ENCODE peak calls at places on chromosomes 2 and 18, in eight cellular contexts. G is stimulated activated CD4-positive, alpha-beta T cell treated with anti-CD3 and anti-CD28 coated beads, Interleukin-4, amount 100 ng/mL, for 4 hours; S is ACHN; A is A549; Q is HCT116; H is HCEC 1CT; C is IMR-90; D is astrocyte. U is an unnamed sample.
A peak's percentile ranks its signal among the peaks of the same experiment; 100 is the strongest.

GRCh38 chr2:218856168-218856895 is 3.3 kb upstream of the WNT6 start:
- DNase-seq in G (no peak), S (no peak), A (no peak), Q (no peak), H (no peak), C (no peak), D (no peak), U (no peak)

GRCh38 chr2:3542107-3542506 is 16.0 kb downstream of the RNASEH1 start:
- DNase-seq in G (no peak), S (no peak), A (no peak), Q (no peak), H (no peak), C (no peak), D (no peak), U (no peak)

GRCh38 chr2:120348134-120349103 is 2.5 kb downstream of the INHBB start:
- DNase-seq in G (no peak), S (no peak), A (no peak), Q (no peak), H (no peak), C (peak; percentile 11), D (no peak), U (no peak)

GRCh38 chr2:98472132-98472650 is 27.5 kb downstream of the INPP4A start:
- DNase-seq in G (no peak), S (no peak), A (no peak), Q (no peak), H (no peak), C (no peak), D (no peak), U (no peak)

GRCh38 chr2:36462311-36462710 is 106.7 kb downstream of the CRIM1 start:
- DNase-seq in G (no peak), S (no peak), A (no peak), Q (no peak), H (no peak), C (no peak), D (no peak), U (no peak)

GRCh38 chr18:79487198-79488165 is 91.8 kb downstream of the NFATC1 start:
- DNase-seq in G (no peak), S (no peak), A (no peak), Q (no peak), H (no peak), C (no peak), D (no peak), U (no peak)

GRCh38 chr2:162200636-162201035 is 42.6 kb downstream of the FAP start:
- DNase-seq in G (no peak), S (no peak), A (no peak), Q (no peak), H (no peak), C (no peak), D (no peak), U (no peak)

GRCh38 chr2:43041661-43042360 is 184.6 kb downstream of the ZFP36L2 start:
- DNase-seq in G (no peak), S (peak; percentile 89), A (peak; percentile 84), Q (no peak), H (peak; percentile 88), C (peak; percentile 97), D (peak; percentile 99), U (no peak)

GRCh38 chr2:198657520-198658121 is 800.1 kb downstream of the SATB2 start:
- DNase-seq in G (no peak), S (peak; percentile 46), A (no peak), Q (peak; percentile 28), H (peak; percentile 47), C (peak; percentile 29), D (peak; percentile 30), U (no peak)

GRCh38 chr2:241148239-241148638 is 1.0 kb downstream of the PASK start:
- DNase-seq in G (no peak), S (no peak), A (no peak), Q (no peak), H (no peak), C (no peak), D (no peak), U (no peak)

GRCh38 chr18:58727776-58728500 is 56.7 kb downstream of the MALT1 start:
- DNase-seq in G (no peak), S (no peak), A (no peak), Q (no peak), H (no peak), C (peak; percentile 56), D (peak; percentile 19), U (no peak)

GRCh38 chr18:32975501-32975900 is 202.7 kb upstream of the KLHL14 start:
- DNase-seq in G (no peak), S (no peak), A (no peak), Q (no peak), H (no peak), C (no peak), D (no peak), U (no peak)

GRCh38 chr2:212843409-212844199 is 305.0 kb upstream of the ERBB4 start:
- DNase-seq in G (no peak), S (no peak), A (no peak), Q (no peak), H (peak; percentile 94), C (peak; percentile 91), D (peak; percentile 89), U (no peak)

GRCh38 chr18:9323750-9324445 is 10.7 kb upstream of the TWSG1 start:
- DNase-seq in G (no peak), S (no peak), A (no peak), Q (no peak), H (peak; percentile 53), C (peak; percentile 89), D (peak; percentile 93), U (no peak)

GRCh38 chr2:26561918-26562810 is 79.0 kb downstream of the CIB4 start:
- DNase-seq in G (peak; percentile 13), S (peak; percentile 86), A (peak; percentile 92), Q (peak; percentile 45), H (no peak), C (no peak), D (peak; percentile 2), U (no peak)

GRCh38 chr2:175187378-175187777 is 5.9 kb upstream of the ATP5MC3 start:
- DNase-seq in G (no peak), S (peak; percentile 52), A (peak; percentile 7), Q (no peak), H (peak; percentile 48), C (peak; percentile 11), D (no peak), U (no peak)

GRCh38 chr2:126668254-126668653 is 12.3 kb downstream of the GYPC start:
- DNase-seq in G (no peak), S (no peak), A (no peak), Q (no peak), H (no peak), C (no peak), D (no peak), U (no peak)

GRCh38 chr18:57859314-57859713 is 56.2 kb upstream of the ATP8B1 start:
- DNase-seq in G (no peak), S (peak; percentile 45), A (peak; percentile 27), Q (peak; percentile 32), H (peak; percentile 48), C (no peak), D (no peak), U (no peak)

GRCh38 chr18:30889582-30890301 is 152.8 kb downstream of the DSC3 start:
- DNase-seq in G (no peak), S (peak; percentile 17), A (no peak), Q (peak; percentile 23), H (no peak), C (no peak), D (peak; percentile 4), U (no peak)

GRCh38 chr2:124713969-124714368 is 688.9 kb downstream of the CNTNAP5 start:
- DNase-seq in G (no peak), S (no peak), A (no peak), Q (no peak), H (no peak), C (no peak), D (no peak), U (no peak)

GRCh38 chr2:42959993-42960834 is 167.8 kb upstream of the HAAO start:
- DNase-seq in G (no peak), S (no peak), A (no peak), Q (no peak), H (no peak), C (no peak), D (no peak), U (no peak)

GRCh38 chr18:38456253-38456652 is 890.7 kb upstream of the CELF4 start:
- DNase-seq in G (no peak), S (no peak), A (no peak), Q (no peak), H (no peak), C (no peak), D (no peak), U (no peak)